ENCODE peak calls at places on chromosomes 13 and 19, in seven cellular contexts. T is omental fat pad, H is epithelial cell of esophagus, V is glutamatergic neuron, D is bronchial epithelial cell, L is psoas muscle, M is GM12865. P is an unnamed sample.
A peak's percentile ranks its signal among the peaks of the same experiment; 100 is the strongest.

GRCh38 chr13:31161583-31162150 is at the start of gene HSPH1:
- DNase-seq in T (peak; percentile 94), H (peak; percentile 99), V (peak; percentile 100), D (peak; percentile 93), L (peak; percentile 100), M (peak; percentile 98), P (peak; percentile 95)

GRCh38 chr19:49423985-49424303 is 703 bp upstream of the PTH2 start:
- DNase-seq in T (no peak), H (no peak), V (no peak), D (no peak), L (no peak), M (no peak), P (no peak)

GRCh38 chr19:3132971-3133792 is 2.7 kb upstream of the GNA15 start:
- DNase-seq in T (no peak), H (peak; percentile 31), V (no peak), D (peak; percentile 38), L (no peak), M (peak; percentile 78), P (no peak)

GRCh38 chr19:54136086-54136863 is 1.3 kb upstream of the CNOT3 start:
- DNase-seq in T (no peak), H (peak; percentile 15), V (no peak), D (peak; percentile 29), L (no peak), M (no peak), P (peak; percentile 15)

GRCh38 chr13:113110048-113110851 is 4.7 kb downstream of the F7 start:
- DNase-seq in T (no peak), H (no peak), V (peak; percentile 45), D (no peak), L (no peak), M (no peak), P (no peak)

GRCh38 chr13:46655727-46656180 is 102.8 kb downstream of the LRCH1 start:
- DNase-seq in T (no peak), H (peak; percentile 41), V (no peak), D (no peak), L (no peak), M (no peak), P (no peak)

GRCh38 chr19:3821857-3822364 is 35.7 kb upstream of the MATK start:
- DNase-seq in T (peak; percentile 68), H (no peak), V (peak; percentile 83), D (no peak), L (peak; percentile 56), M (peak; percentile 76), P (peak; percentile 29)

GRCh38 chr19:6663236-6664187 is 6.4 kb downstream of the TNFSF14 start:
- DNase-seq in T (no peak), H (peak; percentile 25), V (no peak), D (no peak), L (no peak), M (no peak), P (peak; percentile 28)

GRCh38 chr19:27772059-27772458 is 1440.9 kb downstream of the UQCRFS1 start:
- DNase-seq in T (no peak), H (no peak), V (no peak), D (no peak), L (no peak), M (no peak), P (no peak)

GRCh38 chr13:39452834-39453233 is 150.2 kb downstream of the LHFPL6 start:
- DNase-seq in T (no peak), H (no peak), V (no peak), D (no peak), L (no peak), M (no peak), P (no peak)

GRCh38 chr13:31204592-31204991 is 4.8 kb downstream of the B3GLCT start:
- DNase-seq in T (no peak), H (peak; percentile 75), V (no peak), D (peak; percentile 85), L (no peak), M (no peak), P (peak; percentile 68)

GRCh38 chr19:55086730-55087541 is 11.3 kb downstream of the EPS8L1 start:
- DNase-seq in T (peak; percentile 85), H (peak; percentile 93), V (peak; percentile 99), D (peak; percentile 86), L (peak; percentile 96), M (peak; percentile 42), P (no peak)

GRCh38 chr19:29714371-29714952 is 599 bp downstream of the C19orf12 start:
- DNase-seq in T (no peak), H (no peak), V (no peak), D (peak; percentile 7), L (no peak), M (peak; percentile 36), P (no peak)

GRCh38 chr13:112928958-112929777 is 39.8 kb upstream of the MCF2L start:
- DNase-seq in T (no peak), H (peak; percentile 40), V (no peak), D (peak; percentile 20), L (no peak), M (no peak), P (no peak)

GRCh38 chr13:45055902-45056648 is 64.2 kb upstream of the GTF2F2 start:
- DNase-seq in T (no peak), H (peak; percentile 93), V (no peak), D (peak; percentile 83), L (no peak), M (no peak), P (peak; percentile 82)

GRCh38 chr19:6997679-6998445 is 23.4 kb downstream of the MBD3L2B start:
- DNase-seq in T (no peak), H (peak; percentile 18), V (no peak), D (peak; percentile 35), L (no peak), M (no peak), P (peak; percentile 20)

DNA sequence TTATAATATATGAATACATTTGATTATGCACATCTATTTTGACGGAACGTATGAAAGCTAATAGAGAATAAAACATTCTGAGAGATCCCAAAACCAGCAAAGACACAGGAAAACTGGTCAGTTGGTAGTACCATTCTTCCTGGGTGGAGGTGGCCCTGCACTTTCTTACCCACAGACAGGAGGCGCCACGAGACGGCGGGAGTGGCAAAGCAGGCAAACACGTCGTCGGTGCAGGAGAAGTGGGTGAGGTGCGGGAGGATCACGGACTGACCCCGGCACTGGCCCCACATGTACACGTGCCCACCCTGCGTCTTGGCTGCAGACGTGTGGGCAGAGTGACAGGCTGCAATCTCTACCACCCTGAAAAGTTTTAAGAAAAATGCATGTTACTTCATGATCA is 36.1 kb downstream of the RCBTB1 start:
- DNase-seq in T (no peak), H (no peak), V (no peak), D (no peak), L (no peak), M (no peak), P (no peak)
- TF ChIP-seq CTCF in T (no peak), H (peak; percentile 21), V (no peak), D (peak; percentile 14), L (peak; percentile 15), M (no peak), P (peak; percentile 49)

GRCh38 chr19:13764101-13764807 is at the start of gene MRI1:
- DNase-seq in T (peak; percentile 65), H (peak; percentile 67), V (peak; percentile 81), D (no peak), L (peak; percentile 86), M (peak; percentile 76), P (peak; percentile 55)
- TF ChIP-seq CTCF in T (no peak), H (peak; percentile 12), V (no peak), D (no peak), L (no peak), M (no peak), P (peak; percentile 13)

DNA sequence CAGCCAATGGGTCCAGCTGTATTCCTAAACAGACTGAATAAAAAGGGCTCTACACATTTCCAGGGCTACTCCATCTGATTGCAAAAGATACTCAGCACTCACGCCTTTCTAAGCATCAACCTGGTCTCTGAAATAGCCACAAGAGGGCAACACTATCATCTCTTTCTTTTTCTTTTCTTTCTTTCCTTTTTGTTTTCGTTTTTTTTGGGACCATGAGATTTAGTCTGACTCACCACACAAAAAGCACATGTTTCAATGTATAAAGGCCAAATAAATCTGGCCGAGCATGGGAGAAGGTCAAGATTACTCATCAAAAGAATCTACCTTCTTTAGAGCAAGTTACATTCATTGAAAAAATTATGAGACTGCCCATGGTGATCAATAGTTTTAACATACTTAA is 805.6 kb upstream of the ARGLU1 start:
- DNase-seq in T (no peak), H (peak; percentile 9), V (no peak), D (peak; percentile 13), L (no peak), M (no peak), P (peak; percentile 75)
- TF ChIP-seq CTCF in T (no peak), H (peak; percentile 48), V (peak; percentile 51), D (peak; percentile 34), L (peak; percentile 19), M (peak; percentile 22), P (peak; percentile 76)

GRCh38 chr19:5020368-5020767 is 51.5 kb downstream of the KDM4B start:
- DNase-seq in T (no peak), H (no peak), V (no peak), D (no peak), L (no peak), M (no peak), P (no peak)
- TF ChIP-seq CTCF in T (no peak), H (no peak), V (no peak), D (no peak), L (no peak), M (no peak), P (no peak)

DNA sequence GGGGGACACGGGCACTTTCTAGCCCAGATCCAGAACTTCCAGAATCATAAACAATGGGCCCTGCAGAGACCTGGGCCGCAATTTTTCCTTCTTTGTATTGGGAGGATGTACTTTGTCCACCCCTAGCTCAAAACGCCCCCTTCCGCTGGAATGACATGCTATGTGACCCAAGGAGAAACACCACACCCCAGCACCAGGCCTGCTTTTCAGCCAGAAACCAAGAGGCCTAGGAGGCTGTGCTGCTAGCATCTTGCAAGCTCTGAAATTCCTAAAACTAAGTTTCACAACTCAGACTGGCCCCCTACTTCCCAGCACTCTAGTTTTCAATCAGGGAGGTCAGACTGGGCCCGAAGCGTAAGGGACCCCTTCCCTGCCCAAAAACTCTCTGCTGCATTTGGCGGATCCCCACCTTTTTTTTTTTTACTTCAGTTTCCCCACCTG is 538 bp downstream of the LSM4 start:
- DNase-seq in T (no peak), H (peak; percentile 44), V (peak; percentile 70), D (peak; percentile 55), L (peak; percentile 49), M (peak; percentile 79), P (peak; percentile 43)
- TF ChIP-seq CTCF in T (no peak), H (peak; percentile 18), V (no peak), D (peak; percentile 16), L (no peak), M (peak; percentile 19), P (peak; percentile 50)

GRCh38 chr13:78131811-78132210 is 213.2 kb upstream of the EDNRB start:
- DNase-seq in T (no peak), H (no peak), V (no peak), D (peak; percentile 5), L (no peak), M (no peak), P (peak; percentile 6)
- TF ChIP-seq CTCF in T (no peak), H (no peak), V (no peak), D (no peak), L (no peak), M (peak; percentile 11), P (no peak)